ENCODE peak calls at places on chromosomes 5 and 9, in five cellular contexts. N, A, E, K and U are unnamed samples.

GRCh38 chr5:15383469-15383868 is 116.5 kb upstream of the FBXL7 start:
- DNase-seq in A (no peak), N (peak; percentile 77), K (no peak), E (peak; percentile 5), U (peak; percentile 12)

GRCh38 chr5:53431665-53432064 is 48.8 kb upstream of the FST start:
- DNase-seq in K (no peak), N (no peak), E (peak; percentile 33), A (no peak), U (peak; percentile 38)

GRCh38 chr9:468766-469496 is 254.3 kb downstream of the DOCK8 start:
- DNase-seq in A (no peak), N (no peak), K (peak; percentile 7), E (no peak), U (no peak)

GRCh38 chr9:90038778-90039177 is 434.0 kb downstream of the GADD45G start:
- DNase-seq in E (no peak), K (no peak), A (peak; percentile 41), N (peak; percentile 4), U (no peak)

GRCh38 chr9:85729882-85730281 is 11.9 kb downstream of the AGTPBP1 start:
- DNase-seq in K (no peak), N (no peak), A (no peak), E (no peak), U (no peak)

GRCh38 chr5:174720066-174720611 is 4.2 kb upstream of the MSX2 start:
- DNase-seq in K (no peak), N (peak; percentile 40), A (no peak), E (no peak), U (no peak)

GRCh38 chr9:107624216-107624948 is 134.8 kb upstream of the KLF4 start:
- DNase-seq in A (no peak), E (no peak), N (no peak), K (peak; percentile 11), U (peak; percentile 54)

GRCh38 chr5:172646716-172647285 is 5.7 kb downstream of the NEURL1B start:
- DNase-seq in E (no peak), N (peak; percentile 77), A (no peak), K (no peak), U (no peak)

GRCh38 chr5:78649220-78649700 is 688 bp upstream of the LHFPL2 start:
- DNase-seq in K (no peak), E (no peak), A (no peak), N (peak; percentile 57), U (no peak)

GRCh38 chr9:105413486-105414068 is 34.3 kb upstream of the FSD1L start:
- DNase-seq in A (no peak), N (peak; percentile 44), E (peak; percentile 21), K (peak; percentile 36), U (peak; percentile 64)

GRCh38 chr5:149403923-149404745 is 25.0 kb upstream of the IL17B start:
- DNase-seq in E (peak; percentile 90), K (no peak), A (no peak), N (no peak), U (peak; percentile 93)

GRCh38 chr5:74288448-74289109 is 351.9 kb downstream of the ENC1 start:
- DNase-seq in E (no peak), A (no peak), N (no peak), K (no peak), U (no peak)

GRCh38 chr5:111741270-111741669 is 15.7 kb downstream of the NREP start:
- DNase-seq in K (no peak), N (no peak), A (no peak), E (no peak), U (peak; percentile 53)

GRCh38 chr5:112762113-112762810 is 24.6 kb downstream of the APC start:
- DNase-seq in A (no peak), N (no peak), E (peak; percentile 63), K (no peak), U (peak; percentile 73)

GRCh38 chr5:90473321-90474234 is 993 bp downstream of the MBLAC2 start:
- DNase-seq in K (peak; percentile 5), E (peak; percentile 11), A (peak; percentile 71), N (peak; percentile 75), U (peak; percentile 58)

DNA sequence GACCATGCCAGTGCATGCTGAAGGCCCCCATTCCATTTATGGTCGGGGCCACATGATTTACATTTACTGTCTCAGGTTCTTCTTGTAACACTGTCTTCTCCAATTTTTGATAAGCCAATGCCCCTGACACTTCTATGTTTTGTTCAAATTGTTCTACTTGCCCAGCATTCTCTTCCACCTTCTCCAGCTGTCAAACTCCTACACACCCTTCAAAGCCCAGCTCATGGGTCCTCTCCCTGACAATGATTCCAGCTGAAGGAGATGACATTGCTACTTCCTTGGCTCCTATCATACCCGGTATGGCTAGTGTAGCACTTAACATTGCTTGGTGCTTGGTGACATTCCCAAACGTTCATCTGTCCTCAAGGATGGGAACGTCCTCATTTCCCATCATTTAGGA is 41.1 kb upstream of the KCNMB1 start:
- DNase-seq in A (no peak), N (no peak), E (no peak), K (no peak), U (no peak)
- H3K4me2 ChIP-seq in A (no peak overlapping the region), N (no peak overlapping the region), E (no peak overlapping the region), K (no peak overlapping the region), U (no peak overlapping the region)

GRCh38 chr9:128340691-128341434 is 536 bp downstream of the SLC27A4 start:
- DNase-seq in E (no peak), N (peak; percentile 48), A (peak; percentile 77), K (no peak), U (peak; percentile 9)
- TF ChIP-seq EZH2 in E (no peak), N (no peak), A (no peak), K (no peak), U (no peak)

DNA sequence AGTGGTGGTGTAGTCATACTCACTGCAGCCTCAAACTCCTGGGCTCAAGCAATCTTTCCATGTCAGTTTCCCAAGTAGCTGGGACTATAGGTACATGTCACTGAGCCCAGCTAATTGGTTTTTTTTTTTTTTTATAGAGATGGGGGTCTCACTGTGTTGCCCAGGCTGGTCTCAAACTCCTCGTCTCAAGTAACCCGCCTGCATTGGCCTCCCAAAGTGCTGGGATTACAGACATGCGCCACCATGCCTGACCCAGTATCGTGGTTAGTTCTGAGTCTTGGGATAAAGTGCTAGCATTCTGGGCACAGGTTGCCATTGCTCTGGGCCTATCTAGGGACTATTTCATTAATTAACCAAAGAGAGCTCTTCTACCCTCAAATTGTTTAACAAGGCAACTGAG is 108.3 kb downstream of the PLPP1 start:
- DNase-seq in K (no peak), N (no peak), E (no peak), A (no peak), U (no peak)
- H3K36me3 ChIP-seq in K (peaks cover 46% of the 10 kb centered on the region), N (peaks cover 20% of the 10 kb centered on the region), E (peaks cover 29% of the 10 kb centered on the region), A (peaks cover 31% of the 10 kb centered on the region), U (peaks cover 17% of the 10 kb centered on the region)

GRCh38 chr5:178113841-178114324 is 551 bp downstream of the N4BP3 start:
- DNase-seq in A (peak; percentile 79), N (peak; percentile 63), E (no peak), K (no peak), U (no peak)
- H3K4me2 ChIP-seq in A (peak overlapping the region; percentile 97), N (peak overlapping the region; percentile 97), E (peak overlapping the region; percentile 77), K (peak overlapping the region; percentile 75), U (peak overlapping the region; percentile 51)